ENCODE peak calls at places on chromosomes 6 and 20, in nine cellular contexts. K, P, Q, J, O, V, X, R and W are unnamed samples.

GRCh38 chr6:48986803-48987202 is 476.2 kb downstream of the MMUT start:
- DNase-seq in K (no peak), P (no peak), Q (peak), J (no peak), O (no peak), V (no peak), X (no peak), R (no peak), W (no peak)

GRCh38 chr6:136696238-136696637 is 96.0 kb downstream of the MAP3K5 start:
- DNase-seq in K (no peak), P (no peak), Q (no peak), J (no peak), O (peak), V (no peak), X (no peak), R (no peak), W (no peak)

GRCh38 chr6:17081860-17082508 is 19.9 kb upstream of the STMND1 start:
- DNase-seq in K (no peak), P (no peak), Q (no peak), J (no peak), O (no peak), V (no peak), X (no peak), R (no peak), W (no peak)

GRCh38 chr20:25306991-25307903 is 59.4 kb downstream of the PYGB start:
- DNase-seq in K (no peak), P (no peak), Q (peak), J (no peak), O (no peak), V (no peak), X (no peak), R (no peak), W (peak)

GRCh38 chr20:37381621-37382538 is 35.9 kb downstream of the SRC start:
- DNase-seq in K (peak), P (no peak), Q (peak), J (no peak), O (no peak), V (no peak), X (no peak), R (no peak), W (peak)

GRCh38 chr6:34276881-34277762 is 28.3 kb upstream of the SMIM29 start:
- DNase-seq in K (no peak), P (no peak), Q (no peak), J (no peak), O (no peak), V (peak), X (no peak), R (no peak), W (no peak)

GRCh38 chr20:1177680-1178079 is 7.1 kb downstream of the TMEM74B start:
- DNase-seq in K (no peak), P (no peak), Q (no peak), J (no peak), O (no peak), V (no peak), X (no peak), R (no peak), W (no peak)

GRCh38 chr6:71194730-71195129 is 93.9 kb upstream of the OGFRL1 start:
- DNase-seq in K (no peak), P (peak), Q (no peak), J (no peak), O (peak), V (no peak), X (no peak), R (peak), W (no peak)

GRCh38 chr6:17790486-17790885 is 83.8 kb upstream of the NUP153 start:
- DNase-seq in K (no peak), P (no peak), Q (no peak), J (no peak), O (peak), V (no peak), X (no peak), R (no peak), W (no peak)

GRCh38 chr20:2762578-2763131 is 37.8 kb downstream of the CPXM1 start:
- DNase-seq in K (no peak), P (no peak), Q (no peak), J (no peak), O (no peak), V (no peak), X (no peak), R (no peak), W (no peak)

GRCh38 chr6:43887340-43887858 is 117.4 kb downstream of the VEGFA start:
- DNase-seq in K (no peak), P (no peak), Q (no peak), J (no peak), O (no peak), V (no peak), X (peak), R (peak), W (peak)

GRCh38 chr6:134903448-134903847 is 46.5 kb downstream of the ALDH8A1 start:
- DNase-seq in K (no peak), P (peak), Q (no peak), J (no peak), O (peak), V (no peak), X (no peak), R (no peak), W (no peak)

GRCh38 chr6:54722328-54722727 is 124.2 kb upstream of the FAM83B start:
- DNase-seq in K (no peak), P (no peak), Q (no peak), J (no peak), O (no peak), V (no peak), X (no peak), R (peak), W (no peak)

GRCh38 chr6:144033816-144034540 is 25.9 kb upstream of the PLAGL1 start:
- DNase-seq in K (no peak), P (no peak), Q (no peak), J (no peak), O (peak), V (no peak), X (no peak), R (peak), W (no peak)

GRCh38 chr20:37524859-37525708 is 2.6 kb downstream of the BLCAP start:
- DNase-seq in K (peak), P (no peak), Q (no peak), J (no peak), O (no peak), V (no peak), X (no peak), R (no peak), W (no peak)

GRCh38 chr6:37347177-37348145 is 6.3 kb upstream of the RNF8 start:
- DNase-seq in K (no peak), P (peak), Q (no peak), J (no peak), O (no peak), V (no peak), X (no peak), R (no peak), W (no peak)

GRCh38 chr6:116049381-116049780 is 11.3 kb downstream of the FRK start:
- DNase-seq in K (no peak), P (no peak), Q (no peak), J (no peak), O (no peak), V (no peak), X (no peak), R (no peak), W (no peak)

GRCh38 chr20:51446230-51446629 is 96.3 kb downstream of the NFATC2 start:
- DNase-seq in K (no peak), P (no peak), Q (no peak), J (no peak), O (no peak), V (no peak), X (no peak), R (no peak), W (no peak)
- H3K4me3 ChIP-seq in K (no peak), P (no peak), Q (no peak), J (no peak), O (no peak), V (no peak), X (no peak), R (no peak), W (no peak)

DNA sequence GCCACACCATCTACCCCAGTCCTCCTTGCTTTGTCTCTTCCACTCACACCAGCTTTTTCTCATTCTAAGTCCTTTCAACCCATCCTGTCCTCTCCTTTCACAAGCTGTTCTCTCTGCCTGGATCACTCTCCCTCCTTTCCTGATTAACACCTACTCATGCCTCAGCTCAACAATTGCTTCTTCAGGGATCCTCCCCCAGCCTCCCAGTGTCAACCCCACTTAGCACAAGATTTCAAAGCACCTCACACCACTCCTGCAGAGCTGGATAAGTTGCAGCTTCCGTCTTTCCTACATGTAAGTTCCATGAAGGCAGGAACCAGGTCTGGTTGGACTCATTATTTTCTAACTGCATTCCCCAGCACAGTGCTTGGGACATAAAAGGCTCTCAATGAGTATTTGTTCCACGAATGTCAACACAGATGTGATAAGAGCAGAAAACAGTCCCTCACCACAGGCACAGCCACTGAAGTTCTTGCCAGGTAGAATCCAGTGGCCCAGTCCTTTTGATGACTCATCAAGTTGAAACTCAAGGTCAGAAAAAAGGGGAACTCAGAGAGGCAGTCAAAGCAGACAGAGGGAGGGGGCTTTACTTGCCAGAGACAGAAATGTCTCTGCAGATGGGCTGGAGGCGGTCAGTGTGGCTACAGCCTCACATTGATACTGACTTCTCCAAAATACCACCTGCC is 193.4 kb upstream of the PRDM1 start:
- DNase-seq in K (no peak), P (no peak), Q (no peak), J (no peak), O (no peak), V (no peak), X (no peak), R (no peak), W (no peak)
- H3K4me3 ChIP-seq in K (no peak), P (no peak), Q (no peak), J (no peak), O (no peak), V (no peak), X (no peak), R (no peak), W (no peak)

GRCh38 chr6:112030965-112031660 is 22.8 kb upstream of the CCN6 start:
- DNase-seq in K (no peak), P (no peak), Q (no peak), J (no peak), O (no peak), V (no peak), X (no peak), R (no peak), W (no peak)
- H3K4me3 ChIP-seq in K (no peak), P (no peak), Q (no peak), J (no peak), O (no peak), V (no peak), X (no peak), R (no peak), W (no peak)

DNA sequence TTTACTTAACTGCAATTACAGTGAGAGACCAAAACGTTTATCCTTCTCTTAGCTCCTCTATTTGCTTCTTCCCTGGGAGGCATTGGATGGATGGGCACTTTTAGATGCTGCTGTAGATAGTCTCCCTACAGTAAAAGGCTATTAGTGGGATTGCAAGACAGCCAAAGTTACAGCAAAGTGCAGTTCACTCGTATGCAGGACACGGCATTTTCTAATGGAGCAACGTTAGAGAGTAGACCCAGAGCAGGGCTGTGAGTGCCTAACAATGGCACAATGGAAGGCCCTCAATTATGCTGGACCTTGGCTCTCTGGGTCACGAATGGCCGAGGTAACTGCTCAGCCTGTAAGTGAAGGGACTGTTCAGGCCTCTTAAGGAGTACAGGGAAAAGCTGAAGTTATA is 605.8 kb upstream of the NOX3 start:
- DNase-seq in K (no peak), P (no peak), Q (no peak), J (no peak), O (no peak), V (no peak), X (no peak), R (no peak), W (no peak)
- H3K4me3 ChIP-seq in K (no peak), P (no peak), Q (no peak), J (no peak), O (no peak), V (no peak), X (no peak), R (no peak), W (no peak)

GRCh38 chr6:10416863-10417641 is 2.2 kb upstream of the TFAP2A start:
- DNase-seq in K (no peak), P (no peak), Q (no peak), J (no peak), O (no peak), V (no peak), X (no peak), R (no peak), W (no peak)
- H3K4me3 ChIP-seq in K (no peak), P (no peak), Q (peak), J (no peak), O (no peak), V (peak), X (no peak), R (no peak), W (no peak)

DNA sequence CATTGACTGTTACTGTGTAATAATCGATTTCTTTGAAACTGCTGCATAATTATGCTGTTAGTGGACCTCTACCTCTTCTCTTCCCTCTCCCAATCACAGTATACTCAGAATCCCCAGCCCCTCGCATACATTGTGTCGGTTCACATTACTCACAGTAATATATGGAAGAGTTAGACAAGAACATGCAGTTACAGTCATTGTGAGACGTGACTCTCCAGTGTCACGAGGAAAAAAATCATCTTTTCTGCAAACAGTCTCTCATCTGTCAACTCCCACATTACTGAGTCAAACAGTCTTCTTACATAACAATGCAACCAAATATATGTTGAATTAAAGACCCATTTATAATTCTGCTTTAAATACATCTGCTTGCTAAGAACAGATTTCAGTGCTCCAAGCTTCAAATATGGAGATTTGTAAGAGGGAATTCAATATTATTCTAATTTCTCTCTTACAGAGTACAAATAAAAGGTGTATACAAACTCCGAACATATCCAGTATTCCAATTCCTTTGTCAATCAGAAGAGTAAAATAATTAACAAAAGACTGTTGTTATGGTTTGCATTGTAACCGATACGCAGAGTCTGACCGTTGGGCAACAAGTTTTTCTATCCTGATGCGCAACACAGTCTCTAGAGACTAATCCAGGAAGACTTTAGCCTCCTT is 113.3 kb downstream of the TMEM242 start:
- DNase-seq in K (no peak), P (no peak), Q (no peak), J (no peak), O (no peak), V (no peak), X (no peak), R (no peak), W (no peak)
- H3K4me3 ChIP-seq in K (no peak), P (no peak), Q (no peak), J (no peak), O (no peak), V (no peak), X (no peak), R (no peak), W (no peak)